ENCODE peak calls at places on chromosome 13, in six cellular contexts. O, A, X, M, B and I are unnamed samples.

GRCh38 chr13:83531022-83531421 is 351.3 kb downstream of the SLITRK1 start:
- DNase-seq in B (no peak), M (no peak), A (no peak), X (no peak), O (no peak), I (no peak)

GRCh38 chr13:79745141-79745540 is 264.2 kb downstream of the NDFIP2 start:
- DNase-seq in M (no peak), O (no peak), B (no peak), A (no peak), X (no peak), I (no peak)

GRCh38 chr13:71169125-71169524 is 697.9 kb downstream of the DACH1 start:
- DNase-seq in X (no peak), A (no peak), M (no peak), B (no peak), O (no peak), I (no peak)

GRCh38 chr13:32471187-32471922 is 43.4 kb upstream of the N4BP2L1 start:
- DNase-seq in B (no peak), M (no peak), X (no peak), O (no peak), A (no peak), I (no peak)

GRCh38 chr13:114077938-114078335 is 54.5 kb downstream of the RASA3 start:
- DNase-seq in B (no peak), A (no peak), M (no peak), X (no peak), O (no peak), I (no peak)

GRCh38 chr13:113992276-113993005 is 18.6 kb upstream of the C13orf46 start:
- DNase-seq in B (no peak), O (no peak), M (no peak), X (no peak), A (no peak), I (no peak)

GRCh38 chr13:96994030-96994848 is at the start of gene OXGR1:
- DNase-seq in X (no peak), A (no peak), M (no peak), B (no peak), O (peak; percentile 5), I (peak; percentile 29)

GRCh38 chr13:113350065-113350937 is 13.6 kb downstream of the GRTP1 start:
- DNase-seq in O (no peak), M (no peak), B (peak; percentile 20), A (no peak), X (no peak), I (no peak)

GRCh38 chr13:113794764-113795173 is 35.7 kb downstream of the TMEM255B start:
- DNase-seq in A (no peak), O (no peak), B (no peak), M (no peak), X (no peak), I (no peak)

DNA sequence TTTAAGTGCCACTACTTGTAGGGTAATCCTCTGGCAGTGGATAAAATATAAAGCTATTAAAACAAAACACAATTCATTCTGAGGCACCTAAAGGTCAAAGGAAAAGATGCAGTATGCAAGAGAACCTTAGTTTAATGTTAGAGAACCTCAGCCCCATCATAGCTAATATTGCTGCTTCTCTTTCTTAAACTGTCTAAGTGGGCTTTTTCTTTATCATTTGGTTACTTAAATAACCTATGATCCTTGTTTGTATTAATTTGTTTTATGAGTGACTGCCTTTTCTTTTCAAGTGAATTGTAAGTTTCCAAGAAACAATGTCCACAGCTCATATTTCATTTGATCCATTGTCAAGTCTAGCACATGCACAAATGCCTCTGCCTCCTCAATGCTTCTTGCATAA is 1049.7 kb downstream of the OLFM4 start:
- DNase-seq in M (no peak), X (no peak), A (no peak), B (no peak), O (no peak), I (no peak)
- TF ChIP-seq ATF3 in M (no peak), X (no peak), A (no peak), B (no peak), O (no peak), I (no peak)

DNA sequence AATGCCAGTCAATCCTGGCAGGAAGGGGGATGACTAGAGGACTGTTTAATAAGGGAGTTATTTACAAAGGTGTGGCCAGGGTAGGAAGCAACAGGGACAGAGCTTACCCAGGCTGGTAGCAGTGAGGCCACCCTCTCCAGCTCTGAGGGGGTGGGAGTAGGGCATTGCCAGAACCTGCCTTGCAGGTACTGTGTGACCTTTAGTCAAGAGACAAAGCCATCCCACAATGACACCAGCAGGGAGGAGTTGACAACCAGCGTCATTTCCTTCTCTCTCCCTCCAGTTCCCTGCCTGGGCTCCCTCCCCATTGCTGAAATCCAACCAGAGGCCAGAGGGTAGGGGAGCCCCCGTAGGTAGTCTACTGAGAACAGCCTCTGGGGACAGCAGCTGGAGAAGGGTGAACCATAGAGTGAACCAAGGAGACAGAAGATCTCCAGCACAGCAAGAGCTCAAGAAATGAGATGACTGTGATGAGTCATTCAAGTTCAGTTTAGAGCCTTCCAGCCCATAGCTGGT is 33.3 kb upstream of the SPATA13 start:
- DNase-seq in O (no peak), M (no peak), B (no peak), X (no peak), A (peak; percentile 16), I (no peak)
- TF ChIP-seq ATF3 in O (no peak), M (no peak), B (no peak), X (no peak), A (no peak), I (no peak)

GRCh38 chr13:90700340-90700739 is 647.1 kb upstream of the MIR17HG start:
- DNase-seq in B (no peak), A (no peak), O (no peak), X (no peak), M (no peak), I (no peak)

GRCh38 chr13:90690458-90691063 is 656.9 kb upstream of the MIR17HG start:
- DNase-seq in A (no peak), B (no peak), M (no peak), X (no peak), O (no peak), I (no peak)

GRCh38 chr13:90696656-90697055 is 650.8 kb upstream of the MIR17HG start:
- DNase-seq in O (no peak), A (no peak), B (no peak), M (no peak), X (no peak), I (no peak)

GRCh38 chr13:90701264-90701663 is 646.2 kb upstream of the MIR17HG start:
- DNase-seq in O (no peak), X (no peak), A (no peak), B (no peak), M (no peak), I (no peak)

GRCh38 chr13:90696254-90696653 is 651.2 kb upstream of the MIR17HG start:
- DNase-seq in M (no peak), O (no peak), X (no peak), A (no peak), B (no peak), I (no peak)
- TF ChIP-seq ATF3 in M (no peak), O (no peak), X (no peak), A (no peak), B (no peak), I (no peak)

GRCh38 chr13:65339236-65339635 is 1890.9 kb downstream of the PCDH9 start:
- DNase-seq in X (no peak), M (no peak), O (no peak), A (no peak), B (no peak), I (no peak)

GRCh38 chr13:65347420-65348030 is 1882.6 kb downstream of the PCDH9 start:
- DNase-seq in B (no peak), O (no peak), A (no peak), X (no peak), M (no peak), I (no peak)

GRCh38 chr13:65342938-65343337 is 1887.2 kb downstream of the PCDH9 start:
- DNase-seq in B (no peak), M (no peak), O (no peak), A (no peak), X (no peak), I (no peak)
- TF ChIP-seq ATF3 in B (no peak), M (no peak), O (no peak), A (no peak), X (no peak), I (no peak)

GRCh38 chr13:86569119-86569518 is 769.9 kb upstream of the SLITRK6 start:
- DNase-seq in O (no peak), B (no peak), M (no peak), X (no peak), A (no peak), I (no peak)
- TF ChIP-seq ATF3 in O (no peak), B (no peak), M (no peak), X (no peak), A (no peak), I (no peak)

GRCh38 chr13:103194871-103195270 is 128.7 kb upstream of the SLC10A2 start:
- DNase-seq in A (no peak), X (no peak), B (peak; percentile 13), O (no peak), M (no peak), I (no peak)

GRCh38 chr13:103199380-103200088 is 133.3 kb upstream of the SLC10A2 start:
- DNase-seq in M (no peak), A (no peak), B (no peak), X (no peak), O (no peak), I (no peak)

GRCh38 chr13:103195762-103196161 is 129.5 kb upstream of the SLC10A2 start:
- DNase-seq in O (no peak), A (no peak), X (no peak), M (no peak), B (no peak), I (no peak)

GRCh38 chr13:103203750-103204330 is 137.6 kb upstream of the SLC10A2 start:
- DNase-seq in B (no peak), M (no peak), A (no peak), O (no peak), X (no peak), I (no peak)

GRCh38 chr13:103200118-103200885 is 134.1 kb upstream of the SLC10A2 start:
- DNase-seq in M (no peak), X (no peak), O (no peak), B (no peak), A (no peak), I (no peak)
- TF ChIP-seq ATF3 in M (no peak), X (no peak), O (no peak), B (no peak), A (no peak), I (no peak)

DNA sequence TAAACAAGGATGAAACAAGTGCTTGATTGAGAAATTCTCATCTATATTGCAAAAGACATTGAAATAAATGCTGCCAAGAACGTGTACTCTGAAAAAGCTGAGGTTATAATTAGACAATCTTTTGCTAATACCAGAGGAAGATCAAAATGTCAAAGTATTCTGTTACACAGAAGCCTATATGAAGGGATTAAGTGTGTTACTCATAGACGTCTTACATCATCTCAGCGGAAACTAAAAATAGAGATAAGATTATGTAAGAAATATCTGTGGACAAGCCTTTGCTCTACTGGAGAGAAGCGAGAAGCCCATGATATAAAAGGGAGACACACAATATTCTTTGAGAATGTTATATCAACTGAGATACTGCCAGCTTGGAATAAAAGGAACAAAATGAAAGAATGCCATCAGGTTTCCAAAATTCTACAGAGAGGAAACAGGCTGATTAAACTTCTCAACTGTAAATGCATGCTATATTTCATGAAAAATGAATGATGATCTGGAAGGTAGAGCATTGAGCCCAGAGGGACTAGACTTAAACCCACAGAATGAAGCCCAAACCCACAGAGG is 699.0 kb downstream of the GPC5 start:
- DNase-seq in X (no peak), B (no peak), A (no peak), O (no peak), M (no peak), I (no peak)
- TF ChIP-seq ATF3 in X (no peak), B (no peak), A (no peak), O (no peak), M (no peak), I (no peak)